ENCODE peak calls at places on chromosomes 16 and 17, in six cellular contexts. Q, Z, C, G, M and N are unnamed samples.

GRCh38 chr17:61647044-61647443 is 56.0 kb upstream of the NACA2 start:
- DNase-seq in Q (no peak), Z (no peak), C (no peak), G (no peak), M (no peak), N (no peak)

GRCh38 chr16:87457724-87458423 is 35.0 kb downstream of the ZCCHC14 start:
- DNase-seq in Q (no peak), Z (no peak), C (no peak), G (no peak), M (no peak), N (no peak)

GRCh38 chr16:16080465-16081065 is 131.1 kb downstream of the ABCC1 start:
- DNase-seq in Q (no peak), Z (no peak), C (no peak), G (no peak), M (no peak), N (no peak)

GRCh38 chr17:4080686-4081085 is 62.1 kb downstream of the ZZEF1 start:
- DNase-seq in Q (no peak), Z (no peak), C (no peak), G (no peak), M (no peak), N (no peak)

GRCh38 chr17:38600906-38601305 is 4.8 kb downstream of the SRCIN1 start:
- DNase-seq in Q (no peak), Z (no peak), C (no peak), G (no peak), M (no peak), N (no peak)

GRCh38 chr16:75062135-75062943 is 54.2 kb downstream of the LDHD start:
- DNase-seq in Q (no peak), Z (no peak), C (no peak), G (no peak), M (no peak), N (no peak)

GRCh38 chr16:73521499-73521898 is 473.6 kb upstream of the ZFHX3 start:
- DNase-seq in Q (no peak), Z (no peak), C (no peak), G (no peak), M (no peak), N (no peak)

GRCh38 chr17:75757086-75757681 is 7.8 kb downstream of the GALK1 start:
- DNase-seq in Q (no peak), Z (no peak), C (no peak), G (peak), M (no peak), N (no peak)

GRCh38 chr17:82332669-82333278 is 792 bp downstream of the SECTM1 start:
- DNase-seq in Q (no peak), Z (peak), C (no peak), G (no peak), M (no peak), N (no peak)

GRCh38 chr16:15954814-15955151 is 5.4 kb downstream of the ABCC1 start:
- DNase-seq in Q (no peak), Z (no peak), C (no peak), G (peak), M (no peak), N (no peak)

GRCh38 chr16:79593074-79593531 is 7.4 kb downstream of the MAF start:
- DNase-seq in Q (peak), Z (no peak), C (no peak), G (no peak), M (no peak), N (no peak)

GRCh38 chr17:78176548-78177025 is 8.2 kb downstream of the SYNGR2 start:
- DNase-seq in Q (no peak), Z (peak), C (peak), G (peak), M (peak), N (no peak)

GRCh38 chr16:27723711-27724490 is 174.0 kb downstream of the KATNIP start:
- DNase-seq in Q (peak), Z (no peak), C (no peak), G (no peak), M (no peak), N (no peak)

GRCh38 chr17:1555618-1556471 is 6.7 kb downstream of the PITPNA start:
- DNase-seq in Q (no peak), Z (no peak), C (no peak), G (no peak), M (no peak), N (no peak)

GRCh38 chr17:15279011-15279477 is 13.9 kb upstream of the PMP22 start:
- DNase-seq in Q (no peak), Z (no peak), C (no peak), G (no peak), M (peak), N (no peak)

GRCh38 chr17:51015145-51015558 is 105.5 kb downstream of the SPAG9 start:
- DNase-seq in Q (no peak), Z (no peak), C (no peak), G (no peak), M (no peak), N (no peak)

GRCh38 chr16:77002644-77003043 is 188.3 kb upstream of the MON1B start:
- DNase-seq in Q (no peak), Z (no peak), C (no peak), G (no peak), M (no peak), N (no peak)

GRCh38 chr17:51486091-51486490 is 225.7 kb downstream of the UTP18 start:
- DNase-seq in Q (no peak), Z (no peak), C (no peak), G (no peak), M (no peak), N (no peak)